ENCODE peak calls at places on chromosomes 4 and X, in eight cellular contexts. One of them, this sample, is unnamed.

GRCh38 chrX:39721570-39722279 is 376.0 kb downstream of the BCOR start:
- DNase-seq in AG04450: no peak
- DNase-seq in IMR-90: peak; percentile 58
- DNase-seq in endothelial cell of umbilical vein: peak; percentile 57
- DNase-seq in PC-3: no peak
- DNase-seq in mammary epithelial cell: no peak
- DNase-seq in psoas muscle: no peak
- DNase-seq in fibroblast of lung: peak; percentile 55
- DNase-seq in this sample: peak; percentile 83

GRCh38 chrX:40474205-40474626 is 106.6 kb upstream of the ATP6AP2 start:
- DNase-seq in fibroblast of lung: no peak
- DNase-seq in PC-3: no peak
- DNase-seq in mammary epithelial cell: peak; percentile 15
- DNase-seq in AG04450: no peak
- DNase-seq in endothelial cell of umbilical vein: no peak
- DNase-seq in psoas muscle: no peak
- DNase-seq in IMR-90: peak; percentile 4
- DNase-seq in this sample: no peak

GRCh38 chrX:65932173-65933084 is 107.5 kb downstream of the VSIG4 start:
- DNase-seq in mammary epithelial cell: peak; percentile 93
- DNase-seq in fibroblast of lung: no peak
- DNase-seq in psoas muscle: no peak
- DNase-seq in endothelial cell of umbilical vein: no peak
- DNase-seq in PC-3: peak; percentile 86
- DNase-seq in IMR-90: no peak
- DNase-seq in AG04450: no peak
- DNase-seq in this sample: no peak

GRCh38 chr4:176708771-176709311 is 83.9 kb downstream of the VEGFC start:
- DNase-seq in mammary epithelial cell: no peak
- DNase-seq in fibroblast of lung: no peak
- DNase-seq in AG04450: no peak
- DNase-seq in IMR-90: no peak
- DNase-seq in PC-3: peak; percentile 54
- DNase-seq in psoas muscle: no peak
- DNase-seq in endothelial cell of umbilical vein: peak; percentile 74
- DNase-seq in this sample: no peak

GRCh38 chr4:16382571-16382970 is 156.3 kb upstream of the TAPT1 start:
- DNase-seq in AG04450: no peak
- DNase-seq in mammary epithelial cell: no peak
- DNase-seq in endothelial cell of umbilical vein: no peak
- DNase-seq in fibroblast of lung: no peak
- DNase-seq in psoas muscle: no peak
- DNase-seq in IMR-90: no peak
- DNase-seq in PC-3: no peak
- DNase-seq in this sample: no peak

GRCh38 chr4:87707279-87707918 is 57.3 kb downstream of the DMP1 start:
- DNase-seq in mammary epithelial cell: no peak
- DNase-seq in AG04450: no peak
- DNase-seq in IMR-90: no peak
- DNase-seq in fibroblast of lung: no peak
- DNase-seq in endothelial cell of umbilical vein: no peak
- DNase-seq in psoas muscle: no peak
- DNase-seq in PC-3: no peak
- DNase-seq in this sample: no peak

GRCh38 chr4:84952004-84952403 is 14.5 kb downstream of the WDFY3 start:
- DNase-seq in PC-3: peak; percentile 88
- DNase-seq in endothelial cell of umbilical vein: peak; percentile 21
- DNase-seq in psoas muscle: no peak
- DNase-seq in AG04450: no peak
- DNase-seq in IMR-90: peak; percentile 78
- DNase-seq in fibroblast of lung: peak; percentile 35
- DNase-seq in mammary epithelial cell: peak; percentile 99
- DNase-seq in this sample: no peak

GRCh38 chr4:7434141-7434765 is 477 bp downstream of the PSAPL1 start:
- DNase-seq in fibroblast of lung: no peak
- DNase-seq in mammary epithelial cell: no peak
- DNase-seq in endothelial cell of umbilical vein: no peak
- DNase-seq in IMR-90: no peak
- DNase-seq in psoas muscle: peak; percentile 40
- DNase-seq in AG04450: no peak
- DNase-seq in PC-3: no peak
- DNase-seq in this sample: no peak

GRCh38 chr4:37389967-37390580 is 145.5 kb downstream of the NWD2 start:
- DNase-seq in IMR-90: peak; percentile 41
- DNase-seq in fibroblast of lung: peak; percentile 57
- DNase-seq in PC-3: peak; percentile 85
- DNase-seq in psoas muscle: no peak
- DNase-seq in endothelial cell of umbilical vein: peak; percentile 61
- DNase-seq in AG04450: no peak
- DNase-seq in mammary epithelial cell: peak; percentile 29
- DNase-seq in this sample: no peak

GRCh38 chrX:51456814-51457213 is 39.6 kb downstream of the NUDT11 start:
- DNase-seq in mammary epithelial cell: no peak
- DNase-seq in psoas muscle: no peak
- DNase-seq in IMR-90: no peak
- DNase-seq in AG04450: no peak
- DNase-seq in PC-3: peak; percentile 40
- DNase-seq in endothelial cell of umbilical vein: no peak
- DNase-seq in fibroblast of lung: no peak
- DNase-seq in this sample: no peak

GRCh38 chr4:146193628-146194027 is 18.1 kb downstream of the LSM6 start:
- DNase-seq in psoas muscle: no peak
- DNase-seq in mammary epithelial cell: no peak
- DNase-seq in PC-3: no peak
- DNase-seq in AG04450: no peak
- DNase-seq in endothelial cell of umbilical vein: no peak
- DNase-seq in fibroblast of lung: no peak
- DNase-seq in IMR-90: no peak
- DNase-seq in this sample: no peak

GRCh38 chrX:46678232-46678631 is 80.7 kb downstream of the SLC9A7 start:
- DNase-seq in endothelial cell of umbilical vein: no peak
- DNase-seq in psoas muscle: no peak
- DNase-seq in fibroblast of lung: no peak
- DNase-seq in mammary epithelial cell: no peak
- DNase-seq in IMR-90: no peak
- DNase-seq in AG04450: no peak
- DNase-seq in PC-3: no peak
- DNase-seq in this sample: no peak

GRCh38 chr4:127631420-127631819 is 1.3 kb upstream of the INTU start:
- DNase-seq in fibroblast of lung: peak; percentile 37
- DNase-seq in endothelial cell of umbilical vein: peak; percentile 64
- DNase-seq in PC-3: peak; percentile 59
- DNase-seq in AG04450: no peak
- DNase-seq in psoas muscle: no peak
- DNase-seq in mammary epithelial cell: peak; percentile 58
- DNase-seq in IMR-90: peak; percentile 56
- DNase-seq in this sample: no peak

GRCh38 chr4:171101845-171102244 is 711.4 kb upstream of the GALNTL6 start:
- DNase-seq in fibroblast of lung: no peak
- DNase-seq in AG04450: no peak
- DNase-seq in PC-3: no peak
- DNase-seq in IMR-90: no peak
- DNase-seq in endothelial cell of umbilical vein: no peak
- DNase-seq in mammary epithelial cell: no peak
- DNase-seq in psoas muscle: no peak
- DNase-seq in this sample: no peak

GRCh38 chr4:24794916-24795665 is at the start of gene SOD3:
- DNase-seq in IMR-90: peak; percentile 86
- DNase-seq in endothelial cell of umbilical vein: peak; percentile 9
- DNase-seq in psoas muscle: peak; percentile 80
- DNase-seq in fibroblast of lung: peak; percentile 82
- DNase-seq in AG04450: peak; percentile 74
- DNase-seq in mammary epithelial cell: no peak
- DNase-seq in PC-3: peak; percentile 86
- DNase-seq in this sample: peak; percentile 97

GRCh38 chrX:138011461-138011860 is 445.5 kb downstream of the ZIC3 start:
- DNase-seq in psoas muscle: no peak
- DNase-seq in AG04450: no peak
- DNase-seq in fibroblast of lung: no peak
- DNase-seq in endothelial cell of umbilical vein: no peak
- DNase-seq in PC-3: peak; percentile 41
- DNase-seq in mammary epithelial cell: no peak
- DNase-seq in IMR-90: no peak
- DNase-seq in this sample: no peak

GRCh38 chrX:136035663-136036062 is 50.4 kb downstream of the SLC9A6 start:
- DNase-seq in psoas muscle: no peak
- DNase-seq in mammary epithelial cell: no peak
- DNase-seq in PC-3: no peak
- DNase-seq in IMR-90: no peak
- DNase-seq in fibroblast of lung: no peak
- DNase-seq in endothelial cell of umbilical vein: no peak
- DNase-seq in AG04450: no peak
- DNase-seq in this sample: no peak

GRCh38 chr4:22692736-22693135 is at the start of gene GBA3:
- DNase-seq in IMR-90: no peak
- DNase-seq in endothelial cell of umbilical vein: no peak
- DNase-seq in PC-3: no peak
- DNase-seq in AG04450: no peak
- DNase-seq in psoas muscle: no peak
- DNase-seq in mammary epithelial cell: no peak
- DNase-seq in fibroblast of lung: no peak
- DNase-seq in this sample: no peak

GRCh38 chr4:168648929-168649328 is 152.1 kb downstream of the PALLD start:
- DNase-seq in AG04450: no peak
- DNase-seq in psoas muscle: no peak
- DNase-seq in PC-3: peak; percentile 36
- DNase-seq in mammary epithelial cell: peak; percentile 81
- DNase-seq in IMR-90: peak; percentile 82
- DNase-seq in endothelial cell of umbilical vein: peak; percentile 58
- DNase-seq in fibroblast of lung: no peak
- DNase-seq in this sample: no peak

GRCh38 chr4:21699437-21699836 is 249.1 kb downstream of the KCNIP4 start:
- DNase-seq in AG04450: no peak
- DNase-seq in PC-3: no peak
- DNase-seq in psoas muscle: no peak
- DNase-seq in mammary epithelial cell: no peak
- DNase-seq in IMR-90: no peak
- DNase-seq in endothelial cell of umbilical vein: no peak
- DNase-seq in fibroblast of lung: peak; percentile 3
- DNase-seq in this sample: no peak

GRCh38 chr4:42708625-42709024 is 51.7 kb upstream of the ATP8A1 start:
- DNase-seq in AG04450: no peak
- DNase-seq in endothelial cell of umbilical vein: no peak
- DNase-seq in fibroblast of lung: no peak
- DNase-seq in PC-3: no peak
- DNase-seq in psoas muscle: no peak
- DNase-seq in mammary epithelial cell: no peak
- DNase-seq in IMR-90: no peak
- DNase-seq in this sample: no peak

GRCh38 chr4:42703776-42704175 is 46.9 kb upstream of the ATP8A1 start:
- DNase-seq in PC-3: no peak
- DNase-seq in mammary epithelial cell: no peak
- DNase-seq in IMR-90: no peak
- DNase-seq in endothelial cell of umbilical vein: no peak
- DNase-seq in fibroblast of lung: no peak
- DNase-seq in AG04450: no peak
- DNase-seq in psoas muscle: no peak
- DNase-seq in this sample: no peak

GRCh38 chr4:42706086-42706485 is 49.2 kb upstream of the ATP8A1 start:
- DNase-seq in PC-3: no peak
- DNase-seq in psoas muscle: no peak
- DNase-seq in AG04450: no peak
- DNase-seq in IMR-90: no peak
- DNase-seq in endothelial cell of umbilical vein: no peak
- DNase-seq in mammary epithelial cell: no peak
- DNase-seq in fibroblast of lung: no peak
- DNase-seq in this sample: no peak

GRCh38 chr4:42702895-42703294 is 46.0 kb upstream of the ATP8A1 start:
- DNase-seq in psoas muscle: no peak
- DNase-seq in mammary epithelial cell: no peak
- DNase-seq in AG04450: no peak
- DNase-seq in endothelial cell of umbilical vein: no peak
- DNase-seq in fibroblast of lung: no peak
- DNase-seq in IMR-90: no peak
- DNase-seq in PC-3: no peak
- DNase-seq in this sample: no peak
- H3K27ac ChIP-seq in psoas muscle: no peak overlapping the region
- H3K27ac ChIP-seq in mammary epithelial cell: no peak overlapping the region
- H3K27ac ChIP-seq in AG04450: no peak overlapping the region
- H3K27ac ChIP-seq in endothelial cell of umbilical vein: no peak overlapping the region
- H3K27ac ChIP-seq in fibroblast of lung: no peak overlapping the region
- H3K27ac ChIP-seq in IMR-90: no peak overlapping the region
- H3K27ac ChIP-seq in PC-3: no peak overlapping the region
- H3K27ac ChIP-seq in this sample: no peak overlapping the region

GRCh38 chr4:67549123-67549522 is 3.8 kb upstream of the CENPC start:
- DNase-seq in fibroblast of lung: peak; percentile 23
- DNase-seq in psoas muscle: no peak
- DNase-seq in IMR-90: no peak
- DNase-seq in AG04450: no peak
- DNase-seq in endothelial cell of umbilical vein: peak; percentile 59
- DNase-seq in mammary epithelial cell: peak; percentile 35
- DNase-seq in PC-3: peak; percentile 70
- DNase-seq in this sample: no peak
- TF ChIP-seq CTCF in fibroblast of lung: no peak
- TF ChIP-seq CTCF in psoas muscle: no peak
- TF ChIP-seq CTCF in IMR-90: peak; percentile 14
- TF ChIP-seq CTCF in AG04450: no peak
- TF ChIP-seq CTCF in endothelial cell of umbilical vein: peak; percentile 9
- TF ChIP-seq CTCF in mammary epithelial cell: peak; percentile 48
- TF ChIP-seq CTCF in PC-3: peak; percentile 84
- TF ChIP-seq CTCF in this sample: no peak

GRCh38 chrX:37767438-37767837 is 12.4 kb upstream of the CYBB start:
- DNase-seq in PC-3: no peak
- DNase-seq in mammary epithelial cell: no peak
- DNase-seq in IMR-90: no peak
- DNase-seq in AG04450: no peak
- DNase-seq in endothelial cell of umbilical vein: no peak
- DNase-seq in psoas muscle: no peak
- DNase-seq in fibroblast of lung: no peak
- DNase-seq in this sample: no peak
- H3K27ac ChIP-seq in PC-3: no peak overlapping the region
- H3K27ac ChIP-seq in mammary epithelial cell: no peak overlapping the region
- H3K27ac ChIP-seq in IMR-90: no peak overlapping the region
- H3K27ac ChIP-seq in AG04450: no peak overlapping the region
- H3K27ac ChIP-seq in endothelial cell of umbilical vein: no peak overlapping the region
- H3K27ac ChIP-seq in psoas muscle: no peak overlapping the region
- H3K27ac ChIP-seq in fibroblast of lung: no peak overlapping the region
- H3K27ac ChIP-seq in this sample: no peak overlapping the region

DNA sequence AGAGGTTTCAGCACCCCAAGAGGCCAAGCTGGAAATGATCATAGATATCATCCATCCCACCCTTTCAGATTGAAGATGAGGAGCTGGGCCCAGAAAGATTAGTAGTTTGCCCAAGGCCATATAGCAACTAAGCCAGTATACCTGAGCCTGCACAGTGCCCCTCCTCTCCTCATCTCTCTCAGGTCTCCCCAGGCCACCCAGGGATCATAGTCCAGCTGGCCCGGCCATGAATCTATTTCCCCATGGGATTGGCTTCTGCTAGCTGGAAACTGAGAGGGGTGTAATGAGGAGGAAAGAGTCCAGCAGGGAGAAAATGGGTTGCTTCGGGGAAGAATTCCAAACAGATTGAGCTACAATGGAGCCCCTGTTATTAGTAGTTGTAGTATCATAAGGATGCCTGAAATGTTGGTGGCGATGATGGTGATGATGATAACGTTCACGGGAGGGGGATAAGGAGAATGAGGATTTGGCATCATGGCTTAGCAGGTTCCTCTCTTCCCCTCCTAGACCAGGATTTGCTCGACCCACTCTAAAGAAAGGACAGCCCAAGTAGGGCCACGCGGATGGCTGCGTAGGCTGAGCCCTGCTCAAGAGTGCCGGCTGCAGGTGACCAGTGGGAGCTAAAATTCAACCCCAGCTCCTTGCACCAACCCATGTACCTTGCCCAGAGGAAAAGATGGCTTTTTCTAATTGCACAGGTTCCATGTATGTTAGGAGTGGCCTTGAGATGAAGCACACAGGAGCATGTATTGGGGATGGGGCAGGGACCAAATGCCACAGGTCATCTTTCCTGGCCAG is 117.8 kb upstream of the PJA1 start:
- DNase-seq in psoas muscle: no peak
- DNase-seq in PC-3: no peak
- DNase-seq in endothelial cell of umbilical vein: no peak
- DNase-seq in fibroblast of lung: no peak
- DNase-seq in mammary epithelial cell: no peak
- DNase-seq in IMR-90: no peak
- DNase-seq in AG04450: no peak
- DNase-seq in this sample: no peak
- TF ChIP-seq CTCF in psoas muscle: no peak
- TF ChIP-seq CTCF in PC-3: no peak
- TF ChIP-seq CTCF in endothelial cell of umbilical vein: no peak
- TF ChIP-seq CTCF in fibroblast of lung: no peak
- TF ChIP-seq CTCF in mammary epithelial cell: no peak
- TF ChIP-seq CTCF in IMR-90: no peak
- TF ChIP-seq CTCF in AG04450: no peak
- TF ChIP-seq CTCF in this sample: no peak

This sample was measured in coronary artery.